ENCODE peak calls at places on chromosomes 6 and 20, in five cellular contexts. A is GM12878, J is H1, W is HepG2, Q is NT2/D1. B is an unnamed sample.

GRCh38 chr6:159282351-159282750 is 113.2 kb downstream of the FNDC1 start:
- DNase-seq in Q (no peak), W (no peak), J (no peak), A (no peak), B (no peak)

GRCh38 chr6:33080127-33081089 is 4.6 kb downstream of the HLA-DPB1 start:
- DNase-seq in J (peak), W (no peak), A (no peak), Q (peak), B (no peak)

GRCh38 chr6:14784596-14785360 is 461.1 kb upstream of the JARID2 start:
- DNase-seq in Q (peak), W (no peak), J (peak), A (no peak), B (no peak)

GRCh38 chr6:140382351-140382750 is 1007.9 kb upstream of the CITED2 start:
- DNase-seq in Q (no peak), W (no peak), A (no peak), J (no peak), B (no peak)

GRCh38 chr6:149938571-149939462 is 3.0 kb upstream of the ULBP2 start:
- DNase-seq in J (no peak), W (no peak), Q (no peak), A (peak), B (no peak)

GRCh38 chr6:140537834-140538680 is 1163.6 kb upstream of the CITED2 start:
- DNase-seq in W (peak), J (peak), Q (peak), A (no peak), B (peak)

GRCh38 chr20:63376283-63377250 is 15.4 kb upstream of the CHRNA4 start:
- DNase-seq in W (no peak), Q (no peak), J (no peak), A (no peak), B (no peak)

GRCh38 chr6:110643175-110643574 is 166.8 kb upstream of the SLC22A16 start:
- DNase-seq in W (no peak), Q (no peak), J (no peak), A (no peak), B (no peak)

GRCh38 chr6:12717356-12717755 is 789 bp downstream of the PHACTR1 start:
- DNase-seq in Q (no peak), J (no peak), W (peak), A (no peak), B (no peak)

GRCh38 chr6:139891471-139891870 is 517.0 kb upstream of the CITED2 start:
- DNase-seq in Q (no peak), A (no peak), J (no peak), W (no peak), B (no peak)

GRCh38 chr6:130055271-130055670 is 36.9 kb downstream of the L3MBTL3 start:
- DNase-seq in A (no peak), W (no peak), Q (no peak), J (no peak), B (no peak)

GRCh38 chr6:161189891-161190290 is 84.0 kb downstream of the AGPAT4 start:
- DNase-seq in W (no peak), J (no peak), A (no peak), Q (no peak), B (no peak)

GRCh38 chr20:35039146-35039545 is 53.5 kb downstream of the TRPC4AP start:
- DNase-seq in Q (no peak), W (no peak), J (no peak), A (no peak), B (no peak)

GRCh38 chr6:83962592-83962991 is 71.0 kb upstream of the MRAP2 start:
- DNase-seq in A (peak), Q (no peak), J (no peak), W (no peak), B (no peak)

GRCh38 chr6:12467706-12468670 is 177.8 kb downstream of the EDN1 start:
- DNase-seq in J (no peak), Q (no peak), W (no peak), A (no peak), B (no peak)

GRCh38 chr20:48697845-48698491 is 129.8 kb downstream of the PREX1 start:
- DNase-seq in J (no peak), Q (no peak), W (peak), A (no peak), B (peak)

GRCh38 chr20:858011-858410 is 24.5 kb downstream of the FAM110A start:
- DNase-seq in W (no peak), Q (no peak), A (no peak), J (no peak), B (no peak)

GRCh38 chr6:6825153-6825847 is 236.8 kb downstream of the LY86 start:
- DNase-seq in J (no peak), W (no peak), Q (no peak), A (no peak), B (no peak)

GRCh38 chr6:118186676-118187567 is 279.9 kb downstream of the SLC35F1 start:
- DNase-seq in J (no peak), A (peak), Q (no peak), W (no peak), B (no peak)

GRCh38 chr20:58585753-58586540 is 65.1 kb upstream of the STX16 start:
- DNase-seq in W (no peak), A (no peak), Q (no peak), J (no peak), B (no peak)

GRCh38 chr6:48962041-48962440 is 501.0 kb downstream of the MMUT start:
- DNase-seq in J (no peak), Q (no peak), A (no peak), W (no peak), B (no peak)

GRCh38 chr6:65289491-65289890 is 417.5 kb downstream of the EYS start:
- DNase-seq in W (no peak), Q (no peak), J (no peak), A (no peak), B (no peak)

GRCh38 chr6:14966111-14966901 is 279.6 kb upstream of the JARID2 start:
- DNase-seq in Q (no peak), W (no peak), J (peak), A (no peak), B (no peak)

GRCh38 chr6:113586413-113586812 is 270.7 kb upstream of the MARCKS start:
- DNase-seq in J (no peak), W (no peak), A (no peak), Q (no peak), B (no peak)

GRCh38 chr20:25669826-25670422 is 26.7 kb downstream of the ZNF337 start:
- DNase-seq in W (peak), Q (no peak), A (no peak), J (no peak), B (peak)

GRCh38 chr6:144214029-144214428 is 63.7 kb downstream of the STX11 start:
- DNase-seq in Q (no peak), W (no peak), J (no peak), A (no peak), B (no peak)

GRCh38 chr20:32891926-32892660 is 33.4 kb downstream of the EFCAB8 start:
- DNase-seq in W (no peak), J (no peak), Q (no peak), A (no peak), B (no peak)

GRCh38 chr6:33987531-33988021 is 158.3 kb downstream of the GRM4 start:
- DNase-seq in A (no peak), J (no peak), Q (no peak), W (no peak), B (no peak)

GRCh38 chr6:106281661-106282060 is 43.9 kb downstream of the ATG5 start:
- DNase-seq in A (no peak), Q (no peak), W (no peak), J (no peak), B (no peak)

GRCh38 chr20:50426865-50427739 is 83.1 kb upstream of the PTPN1 start:
- DNase-seq in J (no peak), Q (no peak), W (no peak), A (no peak), B (no peak)

GRCh38 chr6:25570608-25571007 is 81.4 kb upstream of the SCGN start:
- DNase-seq in Q (no peak), W (no peak), J (no peak), A (no peak), B (no peak)

GRCh38 chr6:16332175-16332542 is 93.8 kb downstream of the GMPR start:
- DNase-seq in Q (peak), J (peak), W (peak), A (peak), B (peak)

GRCh38 chr20:32985596-32985995 is 18.6 kb downstream of the SUN5 start:
- DNase-seq in J (no peak), Q (no peak), W (no peak), A (no peak), B (no peak)

DNA sequence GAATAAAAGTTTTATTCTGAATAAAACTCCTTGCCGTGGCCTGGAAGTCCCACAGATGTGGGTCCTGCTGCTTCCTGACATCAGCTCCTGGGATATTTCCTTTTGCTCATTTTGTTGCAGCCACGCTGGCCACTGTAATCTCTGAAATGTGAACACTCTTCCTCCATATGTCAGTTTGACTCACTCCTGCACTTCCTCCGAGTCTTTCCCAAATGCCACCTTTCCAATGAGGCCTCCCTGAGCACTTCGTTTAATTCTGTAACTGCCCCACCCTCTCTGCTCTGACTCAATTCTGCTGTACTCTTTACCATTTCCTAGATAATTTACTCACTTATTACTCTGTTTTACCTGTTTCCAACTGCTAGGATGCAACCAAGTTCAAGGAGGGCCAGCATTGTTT is 114.1 kb upstream of the FOXA2 start:
- DNase-seq in W (no peak), Q (no peak), J (no peak), A (no peak), B (no peak)
- TF ChIP-seq SUZ12 in W (no peak), Q (no peak), J (no peak), A (no peak), B (no peak)

GRCh38 chr20:31747640-31748039 is 8.6 kb downstream of the TPX2 start:
- DNase-seq in Q (no peak), J (no peak), W (no peak), A (no peak), B (no peak)
- TF ChIP-seq SUZ12 in Q (no peak), J (no peak), W (no peak), A (no peak), B (no peak)

GRCh38 chr20:3160418-3160817 is 753 bp upstream of the FASTKD5 start:
- DNase-seq in W (no peak), A (no peak), J (no peak), Q (no peak), B (no peak)

GRCh38 chr20:3157817-3158216 is 1.8 kb downstream of the FASTKD5 start:
- DNase-seq in Q (no peak), W (no peak), J (no peak), A (no peak), B (no peak)

GRCh38 chr20:3161316-3162079 is 1.8 kb upstream of the FASTKD5 start:
- DNase-seq in Q (no peak), W (peak), J (no peak), A (no peak), B (no peak)

GRCh38 chr20:3156811-3157619 is 2.6 kb downstream of the FASTKD5 start:
- DNase-seq in Q (no peak), A (peak), W (no peak), J (no peak), B (no peak)

DNA sequence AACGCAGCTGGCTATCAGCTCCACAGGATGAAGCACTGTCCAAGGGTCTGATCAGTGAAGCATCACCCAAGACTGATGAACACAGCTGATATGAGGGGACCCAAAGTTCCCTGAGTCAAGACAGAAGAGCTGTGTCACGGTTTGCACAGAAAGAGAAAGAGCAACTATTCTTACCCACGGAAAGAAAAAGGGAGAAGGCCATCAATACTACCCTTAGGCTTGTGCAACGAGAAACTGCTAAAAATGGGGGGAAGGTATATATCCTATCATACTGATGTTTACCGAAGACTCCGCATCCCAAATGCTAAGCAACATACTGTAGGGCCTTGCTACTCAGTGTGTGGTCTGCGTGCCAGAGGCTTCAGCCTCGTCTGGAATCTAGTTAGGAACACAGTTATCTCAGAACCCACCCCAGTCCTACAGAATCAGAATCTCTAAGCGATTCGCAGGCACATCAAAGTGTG is 665 bp downstream of the FASTKD5 start:
- DNase-seq in J (no peak), W (no peak), A (no peak), Q (no peak), B (no peak)
- TF ChIP-seq SUZ12 in J (no peak), W (no peak), A (no peak), Q (no peak), B (no peak)

GRCh38 chr6:125931733-125932450 is 24.7 kb upstream of the HINT3 start:
- DNase-seq in J (no peak), W (no peak), A (peak), Q (no peak), B (no peak)
- TF ChIP-seq SUZ12 in J (no peak), W (no peak), A (no peak), Q (no peak), B (no peak)

GRCh38 chr6:50657513-50657912 is 55.8 kb upstream of the TFAP2D start:
- DNase-seq in Q (no peak), J (no peak), W (no peak), A (no peak), B (no peak)

GRCh38 chr6:50653253-50653652 is 60.1 kb upstream of the TFAP2D start:
- DNase-seq in A (no peak), J (no peak), W (no peak), Q (no peak), B (no peak)

GRCh38 chr6:50658561-50658960 is 54.8 kb upstream of the TFAP2D start:
- DNase-seq in Q (no peak), J (no peak), W (no peak), A (no peak), B (no peak)

GRCh38 chr6:50655848-50656453 is 57.4 kb upstream of the TFAP2D start:
- DNase-seq in A (no peak), Q (no peak), W (peak), J (no peak), B (peak)

GRCh38 chr6:50654155-50654554 is 59.2 kb upstream of the TFAP2D start:
- DNase-seq in W (no peak), A (no peak), J (no peak), Q (no peak), B (no peak)
- TF ChIP-seq SUZ12 in W (no peak), A (no peak), J (no peak), Q (no peak), B (no peak)

GRCh38 chr6:76776876-76777275 is 686.4 kb downstream of the HTR1B start:
- DNase-seq in J (no peak), A (no peak), Q (no peak), W (no peak), B (no peak)
- TF ChIP-seq SUZ12 in J (no peak), A (no peak), Q (no peak), W (no peak), B (no peak)

B was measured in HEK293T.